ENCODE peak calls at places on chromosomes 16 and 17, in five cellular contexts. V, S, B, F and C are unnamed samples.

GRCh38 chr16:71880176-71880575 is 3.8 kb downstream of the ZNF821 start:
- DNase-seq in V (no peak), B (no peak), F (no peak), S (no peak), C (no peak)

GRCh38 chr16:67208525-67208896 is 9.6 kb downstream of the ELMO3 start:
- DNase-seq in F (no peak), B (no peak), V (no peak), S (no peak), C (no peak)

GRCh38 chr17:49964539-49965521 is 4.2 kb upstream of the DLX4 start:
- DNase-seq in B (no peak), S (no peak), F (peak; percentile 32), V (no peak), C (no peak)

GRCh38 chr16:31138621-31139578 is 3.4 kb upstream of the PRSS8 start:
- DNase-seq in S (no peak), B (peak; percentile 85), V (peak; percentile 71), F (no peak), C (no peak)

GRCh38 chr16:30409125-30410060 is 2.0 kb downstream of the ZNF771 start:
- DNase-seq in F (peak; percentile 83), B (peak; percentile 85), V (peak; percentile 90), S (peak; percentile 91), C (peak; percentile 86)

GRCh38 chr17:80732268-80732667 is 187.6 kb downstream of the RPTOR start:
- DNase-seq in V (no peak), F (no peak), S (no peak), B (no peak), C (no peak)

GRCh38 chr16:20944861-20945390 is 44.4 kb downstream of the LYRM1 start:
- DNase-seq in F (no peak), S (peak; percentile 64), V (no peak), B (peak; percentile 25), C (no peak)

GRCh38 chr16:28317040-28317880 is 24.9 kb downstream of the SBK1 start:
- DNase-seq in V (peak; percentile 51), S (peak; percentile 71), B (peak; percentile 52), F (peak; percentile 45), C (peak; percentile 68)

GRCh38 chr17:2192367-2193028 is 111.1 kb downstream of the SMG6 start:
- DNase-seq in B (peak; percentile 88), V (peak; percentile 67), F (peak; percentile 26), S (peak; percentile 74), C (peak; percentile 19)

GRCh38 chr17:57090560-57091185 is 5.6 kb downstream of the AKAP1 start:
- DNase-seq in V (no peak), F (no peak), S (no peak), B (no peak), C (no peak)

GRCh38 chr17:82830249-82830661 is 9.6 kb downstream of the ZNF750 start:
- DNase-seq in V (peak; percentile 94), B (no peak), F (no peak), S (no peak), C (no peak)

DNA sequence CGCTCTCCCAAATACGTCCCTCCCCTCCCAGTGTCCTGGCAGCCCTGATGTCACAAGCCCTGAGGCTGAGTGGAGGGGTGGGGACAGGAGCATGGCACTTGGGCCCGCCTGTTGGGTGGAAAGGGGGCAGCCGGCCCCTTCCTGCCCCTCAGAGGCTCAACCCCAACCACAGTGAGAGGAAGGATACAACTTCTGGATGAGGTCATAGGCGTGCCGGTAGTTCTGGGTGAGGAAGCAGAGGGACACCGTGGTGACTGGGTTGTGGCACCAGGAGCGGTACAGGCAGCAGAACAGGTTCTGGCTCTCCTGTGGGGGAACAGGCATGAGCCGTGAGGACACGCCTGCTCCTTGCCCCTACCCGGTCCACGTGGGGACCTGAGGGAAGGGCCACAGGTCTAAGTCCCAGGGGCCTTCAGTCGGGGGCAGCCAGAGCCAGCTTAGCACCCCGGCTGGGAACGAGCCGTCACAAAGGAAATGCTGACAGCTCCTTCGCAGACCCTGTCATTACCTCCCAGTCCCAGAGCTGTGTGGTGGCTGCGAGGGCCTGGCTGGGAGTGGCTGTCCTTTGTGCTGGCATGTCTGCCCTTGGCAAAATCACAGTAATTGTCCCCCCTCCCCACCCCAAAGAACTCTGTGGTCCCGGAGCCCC is 11.2 kb upstream of the MTSS2 start:
- DNase-seq in V (no peak), B (peak; percentile 67), F (no peak), S (no peak), C (no peak)
- H3K27ac ChIP-seq in V (peak overlapping the region; percentile 95), B (peak overlapping the region; percentile 49), F (peak overlapping the region; percentile 49), S (no peak overlapping the region), C (no peak overlapping the region)

DNA sequence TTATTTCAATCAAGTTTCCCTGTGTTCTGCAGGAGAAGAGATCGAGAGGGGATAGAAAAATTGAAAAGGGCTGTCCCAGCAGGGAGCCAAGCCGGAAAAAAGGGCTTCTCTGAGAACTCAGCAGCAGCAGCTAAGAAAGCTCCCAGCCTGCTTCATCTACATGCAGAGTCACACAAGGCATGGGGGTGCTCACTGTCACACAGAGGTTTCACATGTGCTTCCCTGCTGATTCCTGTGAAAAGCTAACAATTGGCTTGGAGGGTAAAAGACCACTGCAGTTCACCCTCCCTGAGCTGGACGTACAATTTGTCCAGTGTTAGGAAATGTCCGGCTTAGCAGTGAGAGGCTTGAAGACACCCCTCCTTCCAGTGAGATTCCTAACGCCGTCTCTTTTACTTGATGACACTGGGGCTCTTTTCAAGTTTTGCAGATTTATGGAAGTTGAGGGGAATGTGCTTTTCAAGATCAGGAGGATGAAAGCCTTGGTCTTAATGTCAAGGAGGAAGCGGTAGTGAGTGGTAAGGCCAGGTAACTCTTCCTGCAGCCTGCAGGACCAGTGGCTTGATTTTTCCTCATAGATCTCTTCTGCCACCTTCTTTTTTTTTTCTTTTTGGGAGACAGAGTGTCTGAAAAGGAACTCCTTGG is 85.6 kb downstream of the WNT3 start:
- DNase-seq in B (no peak), V (no peak), S (no peak), F (no peak), C (no peak)
- H3K4me3 ChIP-seq in B (no peak overlapping the region), V (no peak overlapping the region), S (no peak overlapping the region), F (no peak overlapping the region), C (no peak overlapping the region)

DNA sequence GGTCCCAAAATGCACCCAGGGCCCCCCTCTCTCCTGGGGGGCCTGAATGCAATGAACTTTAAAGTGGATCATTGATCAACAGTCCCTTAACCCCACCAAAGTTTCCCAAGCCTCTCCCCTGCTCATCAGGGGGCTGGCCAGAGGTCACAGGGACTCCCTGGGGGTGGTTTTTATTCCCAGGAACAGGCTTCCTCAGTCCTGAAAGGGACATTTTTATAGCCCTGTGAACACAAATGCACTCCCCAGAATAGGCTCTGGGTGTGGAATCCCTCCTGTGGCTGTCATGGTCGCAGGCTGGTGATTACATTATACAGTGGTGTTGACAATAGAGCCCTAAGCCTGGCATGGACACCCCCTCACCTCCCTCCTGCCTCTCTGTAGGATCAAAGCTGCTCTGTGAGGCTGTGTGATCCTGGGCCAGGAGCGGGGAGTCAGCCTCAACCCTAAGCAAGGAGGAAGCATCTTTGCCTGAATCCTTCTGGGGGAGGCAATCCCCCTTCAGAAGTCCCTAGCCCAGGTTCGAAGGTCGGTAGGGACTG is 1.4 kb upstream of the CA4 start:
- DNase-seq in B (no peak), V (no peak), S (no peak), F (no peak), C (no peak)
- H3K27me3 ChIP-seq in B (peaks cover 33% of the 10 kb centered on the region), V (peaks cover 71% of the 10 kb centered on the region), S (peaks cover 32% of the 10 kb centered on the region), F (peaks cover 5% of the 10 kb centered on the region), C (peaks cover 25% of the 10 kb centered on the region)

DNA sequence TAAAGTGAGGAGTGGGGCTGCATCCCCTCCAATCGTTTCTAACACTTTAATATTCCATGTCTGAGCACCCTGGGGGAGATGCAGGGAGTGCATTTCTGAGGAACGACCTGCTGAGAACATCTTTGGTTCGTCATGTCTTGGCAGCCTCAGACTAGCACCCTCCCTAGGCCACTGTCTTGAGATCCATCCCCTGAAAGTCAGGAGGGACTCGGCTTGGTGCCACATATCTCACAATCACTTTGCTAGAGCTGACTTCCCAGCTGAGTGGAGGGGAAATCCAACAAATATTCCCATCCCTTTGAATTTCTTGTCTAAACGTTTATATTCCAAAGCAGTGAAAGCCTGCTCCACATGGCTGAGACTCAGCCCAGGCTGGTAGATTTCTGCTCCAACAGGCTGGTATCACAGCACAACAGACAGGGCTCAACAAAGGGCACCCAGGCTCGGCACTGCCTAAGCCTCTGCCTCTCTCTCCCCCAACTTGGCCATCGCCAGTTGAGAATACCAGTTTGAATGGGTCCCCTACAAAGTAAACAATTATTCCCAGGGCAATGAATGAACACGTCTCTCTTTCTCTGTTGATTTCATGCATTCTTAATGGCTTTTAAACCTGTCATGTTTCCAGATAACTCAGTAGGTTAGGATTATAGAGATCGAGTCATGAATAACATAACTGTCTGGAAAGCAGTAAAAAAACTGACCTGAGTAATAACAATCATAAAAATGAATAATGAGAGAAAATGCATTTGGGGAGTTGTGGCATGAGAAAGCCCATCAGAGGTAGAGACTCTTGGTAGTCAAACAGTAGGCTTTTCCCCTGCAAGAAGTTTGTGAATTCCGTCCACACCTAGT is 1.1 kb downstream of the KRT13 start:
- DNase-seq in F (no peak), S (no peak), B (no peak), V (no peak), C (no peak)
- H3K27ac ChIP-seq in F (no peak overlapping the region), S (no peak overlapping the region), B (no peak overlapping the region), V (no peak overlapping the region), C (no peak overlapping the region)

GRCh38 chr16:2159052-2159838 is 3.7 kb downstream of the TRAF7 start:
- DNase-seq in F (no peak), B (no peak), V (no peak), S (no peak), C (no peak)
- H3K4me3 ChIP-seq in F (no peak overlapping the region), B (no peak overlapping the region), V (no peak overlapping the region), S (no peak overlapping the region), C (no peak overlapping the region)

GRCh38 chr16:1034230-1035065 is 38.1 kb upstream of the SSTR5 start:
- DNase-seq in F (no peak), V (no peak), B (no peak), S (no peak), C (no peak)
- H3K27me3 ChIP-seq in F (no peaks in the 10 kb centered on the region), V (peaks cover 27% of the 10 kb centered on the region), B (no peaks in the 10 kb centered on the region), S (no peaks in the 10 kb centered on the region), C (no peaks in the 10 kb centered on the region)